ENCODE peak calls at places on chromosomes 11 and 22, in four cellular contexts. One of them, this sample, is unnamed.

GRCh38 chr22:22893891-22894739 is 6.5 kb downstream of the IGLL5 start:
- DNase-seq in AG04450: no peak
- DNase-seq in fibroblast of mammary gland: no peak
- DNase-seq in uterus: no peak
- DNase-seq in this sample: no peak

GRCh38 chr11:131025020-131025419 is 108.7 kb upstream of the SNX19 start:
- DNase-seq in AG04450: peak
- DNase-seq in fibroblast of mammary gland: peak
- DNase-seq in uterus: no peak
- DNase-seq in this sample: no peak

GRCh38 chr11:130675456-130675855 is 227.0 kb downstream of the ADAMTS15 start:
- DNase-seq in AG04450: no peak
- DNase-seq in fibroblast of mammary gland: peak
- DNase-seq in uterus: peak
- DNase-seq in this sample: peak

GRCh38 chr22:27631641-27632040 is 169.9 kb downstream of the MN1 start:
- DNase-seq in AG04450: no peak
- DNase-seq in fibroblast of mammary gland: no peak
- DNase-seq in uterus: no peak
- DNase-seq in this sample: no peak

GRCh38 chr11:106391771-106392412 is 314.4 kb downstream of the AASDHPPT start:
- DNase-seq in AG04450: no peak
- DNase-seq in fibroblast of mammary gland: peak
- DNase-seq in uterus: no peak
- DNase-seq in this sample: no peak

GRCh38 chr11:107898270-107898669 is 30.0 kb upstream of the RAB39A start:
- DNase-seq in AG04450: peak
- DNase-seq in fibroblast of mammary gland: peak
- DNase-seq in uterus: no peak
- DNase-seq in this sample: no peak

GRCh38 chr11:118194835-118195627 is 18.6 kb upstream of the SCN2B start:
- DNase-seq in AG04450: peak
- DNase-seq in fibroblast of mammary gland: peak
- DNase-seq in uterus: peak
- DNase-seq in this sample: peak

GRCh38 chr11:70776914-70777532 is 378.7 kb downstream of the CTTN start:
- DNase-seq in AG04450: no peak
- DNase-seq in fibroblast of mammary gland: no peak
- DNase-seq in uterus: no peak
- DNase-seq in this sample: no peak

GRCh38 chr22:45742866-45743450 is 71.3 kb downstream of the ATXN10 start:
- DNase-seq in AG04450: no peak
- DNase-seq in fibroblast of mammary gland: peak
- DNase-seq in uterus: no peak
- DNase-seq in this sample: no peak

GRCh38 chr11:130689222-130689908 is 226.9 kb downstream of the SNX19 start:
- DNase-seq in AG04450: no peak
- DNase-seq in fibroblast of mammary gland: peak
- DNase-seq in uterus: no peak
- DNase-seq in this sample: no peak

GRCh38 chr11:131980878-131981668 is 610.7 kb downstream of the NTM start:
- DNase-seq in AG04450: no peak
- DNase-seq in fibroblast of mammary gland: no peak
- DNase-seq in uterus: no peak
- DNase-seq in this sample: no peak

GRCh38 chr11:118673361-118674093 is 5.9 kb downstream of the TREH start:
- DNase-seq in AG04450: no peak
- DNase-seq in fibroblast of mammary gland: no peak
- DNase-seq in uterus: no peak
- DNase-seq in this sample: no peak

GRCh38 chr11:2804701-2805387 is 80.7 kb downstream of the CDKN1C start:
- DNase-seq in AG04450: no peak
- DNase-seq in fibroblast of mammary gland: no peak
- DNase-seq in uterus: peak
- DNase-seq in this sample: no peak

GRCh38 chr11:82988936-82989627 is 82.6 kb downstream of the RAB30 start:
- DNase-seq in AG04450: no peak
- DNase-seq in fibroblast of mammary gland: no peak
- DNase-seq in uterus: no peak
- DNase-seq in this sample: no peak

GRCh38 chr11:47109882-47110281 is 66.8 kb downstream of the ARFGAP2 start:
- DNase-seq in AG04450: no peak
- DNase-seq in fibroblast of mammary gland: no peak
- DNase-seq in uterus: no peak
- DNase-seq in this sample: no peak

GRCh38 chr11:21814169-21814568 is 378.7 kb upstream of the ANO5 start:
- DNase-seq in AG04450: no peak
- DNase-seq in fibroblast of mammary gland: no peak
- DNase-seq in uterus: no peak
- DNase-seq in this sample: no peak

GRCh38 chr11:134242376-134242775 is 10.8 kb downstream of the THYN1 start:
- DNase-seq in AG04450: no peak
- DNase-seq in fibroblast of mammary gland: no peak
- DNase-seq in uterus: no peak
- DNase-seq in this sample: peak

GRCh38 chr11:35364101-35364780 is 55.1 kb downstream of the SLC1A2 start:
- DNase-seq in AG04450: no peak
- DNase-seq in fibroblast of mammary gland: peak
- DNase-seq in uterus: peak
- DNase-seq in this sample: peak

GRCh38 chr11:86210898-86211297 is 33.7 kb upstream of the EED start:
- DNase-seq in AG04450: no peak
- DNase-seq in fibroblast of mammary gland: no peak
- DNase-seq in uterus: no peak
- DNase-seq in this sample: no peak

GRCh38 chr22:44630826-44631225 is 71.2 kb upstream of the PRR5 start:
- DNase-seq in AG04450: no peak
- DNase-seq in fibroblast of mammary gland: no peak
- DNase-seq in uterus: no peak
- DNase-seq in this sample: no peak

GRCh38 chr11:128473631-128474030 is 113.7 kb downstream of the ETS1 start:
- DNase-seq in AG04450: no peak
- DNase-seq in fibroblast of mammary gland: no peak
- DNase-seq in uterus: no peak
- DNase-seq in this sample: no peak

GRCh38 chr11:36757122-36757521 is 159.1 kb upstream of the RAG2 start:
- DNase-seq in AG04450: no peak
- DNase-seq in fibroblast of mammary gland: no peak
- DNase-seq in uterus: no peak
- DNase-seq in this sample: no peak

GRCh38 chr11:65880844-65881421 is 1.3 kb downstream of the CTSW start:
- DNase-seq in AG04450: no peak
- DNase-seq in fibroblast of mammary gland: no peak
- DNase-seq in uterus: no peak
- DNase-seq in this sample: no peak

GRCh38 chr11:58654079-58654907 is 31.8 kb downstream of the CNTF start:
- DNase-seq in AG04450: peak
- DNase-seq in fibroblast of mammary gland: peak
- DNase-seq in uterus: peak
- DNase-seq in this sample: peak

GRCh38 chr22:44567846-44568493 is 69.9 kb upstream of the RTL6 start:
- DNase-seq in AG04450: no peak
- DNase-seq in fibroblast of mammary gland: peak
- DNase-seq in uterus: no peak
- DNase-seq in this sample: peak

GRCh38 chr22:47340851-47341436 is 578.5 kb downstream of the TBC1D22A start:
- DNase-seq in AG04450: no peak
- DNase-seq in fibroblast of mammary gland: peak
- DNase-seq in uterus: no peak
- DNase-seq in this sample: peak

GRCh38 chr22:45290410-45290936 is 5.7 kb downstream of the UPK3A start:
- DNase-seq in AG04450: peak
- DNase-seq in fibroblast of mammary gland: peak
- DNase-seq in uterus: no peak
- DNase-seq in this sample: peak

GRCh38 chr22:46085831-46086576 is 64.3 kb upstream of the PPARA start:
- DNase-seq in AG04450: no peak
- DNase-seq in fibroblast of mammary gland: peak
- DNase-seq in uterus: peak
- DNase-seq in this sample: peak

GRCh38 chr11:129819237-129819636 is 3.6 kb downstream of the TMEM45B start:
- DNase-seq in AG04450: no peak
- DNase-seq in fibroblast of mammary gland: no peak
- DNase-seq in uterus: no peak
- DNase-seq in this sample: no peak

GRCh38 chr11:47373876-47374820 is 4.2 kb downstream of the SPI1 start:
- DNase-seq in AG04450: peak
- DNase-seq in fibroblast of mammary gland: peak
- DNase-seq in uterus: peak
- DNase-seq in this sample: peak

GRCh38 chr11:86482684-86483083 is 108.0 kb downstream of the CCDC81 start:
- DNase-seq in AG04450: no peak
- DNase-seq in fibroblast of mammary gland: no peak
- DNase-seq in uterus: no peak
- DNase-seq in this sample: no peak

GRCh38 chr22:31866918-31867317 is 77.4 kb upstream of the YWHAH start:
- DNase-seq in AG04450: no peak
- DNase-seq in fibroblast of mammary gland: no peak
- DNase-seq in uterus: no peak
- DNase-seq in this sample: no peak
- H3K4me3 ChIP-seq in AG04450: no peak
- H3K4me3 ChIP-seq in fibroblast of mammary gland: no peak
- H3K4me3 ChIP-seq in uterus: no peak
- H3K4me3 ChIP-seq in this sample: no peak

DNA sequence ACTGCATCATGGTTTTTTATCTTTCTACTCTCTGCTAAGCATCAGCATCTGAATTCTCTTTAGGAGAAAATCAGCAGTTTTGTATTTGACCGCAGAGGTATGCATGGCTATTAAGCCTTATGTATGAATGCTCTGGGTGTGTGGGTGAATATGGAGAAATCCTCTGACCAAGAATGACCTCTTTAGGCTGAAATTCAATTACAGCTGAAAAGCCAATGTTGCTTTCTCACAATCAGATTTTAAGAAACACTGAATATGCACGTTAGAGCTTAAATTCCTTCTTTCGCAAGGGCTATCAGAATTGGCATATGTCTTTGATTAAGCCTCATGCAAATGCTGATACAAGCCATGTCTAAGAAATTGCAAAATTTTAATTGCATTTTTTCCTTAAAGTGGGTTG is 43.2 kb downstream of the ARHGAP42 start:
- DNase-seq in AG04450: no peak
- DNase-seq in fibroblast of mammary gland: peak
- DNase-seq in uterus: no peak
- DNase-seq in this sample: no peak
- H3K4me3 ChIP-seq in AG04450: no peak
- H3K4me3 ChIP-seq in fibroblast of mammary gland: no peak
- H3K4me3 ChIP-seq in uterus: no peak
- H3K4me3 ChIP-seq in this sample: no peak

DNA sequence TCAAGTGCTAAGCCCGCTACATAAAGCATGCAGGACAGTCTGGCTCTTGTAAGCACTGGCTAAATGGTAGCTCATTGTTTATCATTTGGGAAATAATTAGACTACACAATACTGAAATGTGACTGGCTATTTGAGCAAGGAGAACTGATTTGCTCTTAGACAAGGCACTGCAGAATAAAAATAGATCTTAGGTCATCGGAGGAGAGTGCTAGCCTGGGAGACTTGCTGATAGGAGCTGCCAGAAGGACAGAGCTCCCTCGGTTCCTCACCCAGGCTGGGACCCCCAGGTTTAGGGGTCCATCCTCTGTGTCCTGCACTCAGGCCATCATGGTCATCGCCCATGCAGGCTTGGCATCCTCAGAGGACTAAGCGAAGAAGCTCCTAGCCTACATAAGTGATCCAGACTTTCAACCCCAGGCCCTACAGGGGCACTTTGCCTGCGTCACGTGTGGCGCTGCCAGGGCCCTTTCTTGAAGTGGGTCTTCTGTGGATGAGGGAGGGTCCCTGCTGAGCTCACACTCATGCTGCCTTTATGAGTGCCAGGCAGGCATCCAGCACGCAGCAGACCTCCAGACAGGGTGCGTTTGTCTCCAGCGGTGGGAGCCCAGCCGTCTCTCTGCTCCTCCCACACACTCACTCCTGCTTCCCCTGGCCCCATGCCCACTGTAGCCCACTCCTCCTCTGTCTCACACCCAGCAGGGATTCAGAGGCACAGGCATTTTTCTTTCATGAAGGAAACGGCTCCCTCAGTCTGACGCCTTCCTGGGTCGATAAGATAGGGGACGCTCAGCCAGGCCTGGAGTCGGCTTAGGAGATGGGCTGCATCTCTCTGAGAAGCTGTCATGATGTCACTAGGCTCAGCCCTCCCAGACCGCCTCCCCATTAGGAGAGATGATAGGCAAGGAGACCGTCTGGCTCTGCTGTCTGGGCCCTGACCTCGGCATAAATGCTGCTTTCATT is 184.1 kb upstream of the NCAM1 start:
- DNase-seq in AG04450: no peak
- DNase-seq in fibroblast of mammary gland: no peak
- DNase-seq in uterus: no peak
- DNase-seq in this sample: no peak
- H3K4me3 ChIP-seq in AG04450: no peak
- H3K4me3 ChIP-seq in fibroblast of mammary gland: no peak
- H3K4me3 ChIP-seq in uterus: no peak
- H3K4me3 ChIP-seq in this sample: no peak

GRCh38 chr22:36331306-36331911 is 56.4 kb downstream of the MYH9 start:
- DNase-seq in AG04450: peak
- DNase-seq in fibroblast of mammary gland: peak
- DNase-seq in uterus: peak
- DNase-seq in this sample: peak

GRCh38 chr22:36334081-36334831 is 53.5 kb downstream of the MYH9 start:
- DNase-seq in AG04450: no peak
- DNase-seq in fibroblast of mammary gland: no peak
- DNase-seq in uterus: no peak
- DNase-seq in this sample: peak

GRCh38 chr22:36333632-36334031 is 54.1 kb downstream of the MYH9 start:
- DNase-seq in AG04450: no peak
- DNase-seq in fibroblast of mammary gland: no peak
- DNase-seq in uterus: no peak
- DNase-seq in this sample: no peak

GRCh38 chr22:36331912-36332622 is 55.7 kb downstream of the MYH9 start:
- DNase-seq in AG04450: no peak
- DNase-seq in fibroblast of mammary gland: peak
- DNase-seq in uterus: peak
- DNase-seq in this sample: peak

DNA sequence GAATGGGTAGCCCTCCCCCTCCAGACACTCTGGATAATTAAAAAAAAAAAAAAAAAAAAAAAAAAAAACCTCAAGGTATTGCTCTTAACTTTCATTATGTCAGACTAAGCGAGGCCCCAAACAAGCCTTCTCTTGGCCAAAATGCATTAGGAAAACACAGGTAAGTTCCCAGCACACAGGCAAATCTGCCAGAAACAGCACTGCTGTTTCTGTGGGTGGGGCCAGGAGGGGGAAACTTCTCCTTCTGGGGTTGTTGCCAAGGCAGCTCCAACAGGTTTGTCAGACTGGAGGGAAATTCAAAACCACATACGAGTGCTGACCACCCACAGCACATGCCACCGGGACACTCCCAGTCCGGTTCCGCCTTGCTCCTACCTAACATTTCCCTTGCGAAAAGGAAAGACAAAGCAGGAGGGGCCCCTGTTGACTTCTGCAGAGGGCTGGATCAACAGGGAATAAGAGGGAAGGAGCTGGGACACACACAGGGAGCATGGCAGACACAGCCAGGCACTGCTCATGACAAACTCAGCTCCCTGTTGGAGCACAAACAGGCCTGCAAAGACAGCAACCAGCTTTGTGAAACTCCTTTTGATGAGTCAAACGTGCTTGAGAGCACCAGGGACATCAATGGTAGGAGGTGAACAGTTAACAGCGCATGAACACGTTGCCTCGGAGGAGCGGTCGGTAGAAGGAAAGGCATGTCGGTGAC is 55.0 kb downstream of the MYH9 start:
- DNase-seq in AG04450: no peak
- DNase-seq in fibroblast of mammary gland: peak
- DNase-seq in uterus: peak
- DNase-seq in this sample: no peak
- H3K4me3 ChIP-seq in AG04450: no peak
- H3K4me3 ChIP-seq in fibroblast of mammary gland: no peak
- H3K4me3 ChIP-seq in uterus: no peak
- H3K4me3 ChIP-seq in this sample: no peak

This sample was measured in lower leg skin.